ENCODE peak calls at places on chromosomes 12 and 14, in six cellular contexts. One of them, this sample, is unnamed.
A peak's percentile ranks its signal among the peaks of the same experiment; 100 is the strongest.

GRCh38 chr12:28035483-28035882 is 63.0 kb upstream of the PTHLH start:
- DNase-seq in HCT116: no peak
- DNase-seq in ascending aorta: no peak
- DNase-seq in IMR-90: peak; percentile 87
- DNase-seq in Panc1: peak; percentile 56
- DNase-seq in H1: no peak
- DNase-seq in this sample: no peak

GRCh38 chr14:49303952-49304516 is 282.1 kb downstream of the RPS29 start:
- DNase-seq in HCT116: no peak
- DNase-seq in ascending aorta: no peak
- DNase-seq in IMR-90: peak; percentile 13
- DNase-seq in Panc1: no peak
- DNase-seq in H1: peak; percentile 61
- DNase-seq in this sample: no peak

GRCh38 chr12:45425426-45425825 is 209.5 kb downstream of the ANO6 start:
- DNase-seq in HCT116: no peak
- DNase-seq in ascending aorta: no peak
- DNase-seq in IMR-90: peak; percentile 78
- DNase-seq in Panc1: no peak
- DNase-seq in H1: no peak
- DNase-seq in this sample: no peak

GRCh38 chr14:54606178-54606577 is 39.2 kb downstream of the SAMD4A start:
- DNase-seq in HCT116: no peak
- DNase-seq in ascending aorta: no peak
- DNase-seq in IMR-90: no peak
- DNase-seq in Panc1: no peak
- DNase-seq in H1: no peak
- DNase-seq in this sample: peak; percentile 51

GRCh38 chr12:67394600-67394999 is 125.4 kb downstream of the CAND1 start:
- DNase-seq in HCT116: no peak
- DNase-seq in ascending aorta: no peak
- DNase-seq in IMR-90: peak; percentile 57
- DNase-seq in Panc1: no peak
- DNase-seq in H1: no peak
- DNase-seq in this sample: no peak

GRCh38 chr12:57456145-57456700 is 1.1 kb downstream of the INHBE start:
- DNase-seq in HCT116: no peak
- DNase-seq in ascending aorta: no peak
- DNase-seq in IMR-90: peak; percentile 44
- DNase-seq in Panc1: no peak
- DNase-seq in H1: peak; percentile 80
- DNase-seq in this sample: no peak

GRCh38 chr14:37197421-37198272 is at the start of gene MIPOL1:
- DNase-seq in HCT116: peak; percentile 68
- DNase-seq in ascending aorta: peak; percentile 18
- DNase-seq in IMR-90: peak; percentile 90
- DNase-seq in Panc1: no peak
- DNase-seq in H1: peak; percentile 83
- DNase-seq in this sample: peak; percentile 88

GRCh38 chr12:130706885-130707570 is 9.1 kb downstream of the RIMBP2 start:
- DNase-seq in HCT116: no peak
- DNase-seq in ascending aorta: no peak
- DNase-seq in IMR-90: no peak
- DNase-seq in Panc1: no peak
- DNase-seq in H1: peak; percentile 36
- DNase-seq in this sample: no peak

GRCh38 chr12:122097641-122098364 is 19.2 kb downstream of the MLXIP start:
- DNase-seq in HCT116: no peak
- DNase-seq in ascending aorta: no peak
- DNase-seq in IMR-90: peak; percentile 44
- DNase-seq in Panc1: no peak
- DNase-seq in H1: no peak
- DNase-seq in this sample: peak; percentile 88

GRCh38 chr14:77105118-77105517 is 7.1 kb downstream of the CIPC start:
- DNase-seq in HCT116: no peak
- DNase-seq in ascending aorta: no peak
- DNase-seq in IMR-90: no peak
- DNase-seq in Panc1: no peak
- DNase-seq in H1: no peak
- DNase-seq in this sample: no peak

GRCh38 chr12:129049917-129050316 is 196.6 kb downstream of the GLT1D1 start:
- DNase-seq in HCT116: no peak
- DNase-seq in ascending aorta: no peak
- DNase-seq in IMR-90: no peak
- DNase-seq in Panc1: no peak
- DNase-seq in H1: no peak
- DNase-seq in this sample: no peak

GRCh38 chr12:121299662-121300061 is 3.2 kb upstream of the CAMKK2 start:
- DNase-seq in HCT116: no peak
- DNase-seq in ascending aorta: no peak
- DNase-seq in IMR-90: no peak
- DNase-seq in Panc1: no peak
- DNase-seq in H1: no peak
- DNase-seq in this sample: no peak

GRCh38 chr14:66066991-66067788 is 419.0 kb upstream of the CCDC196 start:
- DNase-seq in HCT116: no peak
- DNase-seq in ascending aorta: no peak
- DNase-seq in IMR-90: no peak
- DNase-seq in Panc1: no peak
- DNase-seq in H1: no peak
- DNase-seq in this sample: no peak

GRCh38 chr12:110741795-110742717 is 635 bp downstream of the PPP1CC start:
- DNase-seq in HCT116: no peak
- DNase-seq in ascending aorta: no peak
- DNase-seq in IMR-90: peak; percentile 42
- DNase-seq in Panc1: no peak
- DNase-seq in H1: no peak
- DNase-seq in this sample: peak; percentile 56

GRCh38 chr14:62592877-62593276 is 452.4 kb downstream of the KCNH5 start:
- DNase-seq in HCT116: no peak
- DNase-seq in ascending aorta: no peak
- DNase-seq in IMR-90: peak; percentile 39
- DNase-seq in Panc1: no peak
- DNase-seq in H1: no peak
- DNase-seq in this sample: no peak

GRCh38 chr12:113186033-113186365 is 478 bp downstream of the RITA1 start:
- DNase-seq in HCT116: no peak
- DNase-seq in ascending aorta: no peak
- DNase-seq in IMR-90: peak; percentile 18
- DNase-seq in Panc1: no peak
- DNase-seq in H1: no peak
- DNase-seq in this sample: no peak

GRCh38 chr12:65539062-65539461 is 260.6 kb downstream of the MSRB3 start:
- DNase-seq in HCT116: no peak
- DNase-seq in ascending aorta: no peak
- DNase-seq in IMR-90: no peak
- DNase-seq in Panc1: no peak
- DNase-seq in H1: no peak
- DNase-seq in this sample: no peak

GRCh38 chr14:72256055-72256454 is 323.8 kb downstream of the RGS6 start:
- DNase-seq in HCT116: peak; percentile 10
- DNase-seq in ascending aorta: no peak
- DNase-seq in IMR-90: no peak
- DNase-seq in Panc1: no peak
- DNase-seq in H1: no peak
- DNase-seq in this sample: no peak

GRCh38 chr12:116996058-116996457 is 85.3 kb downstream of the FBXW8 start:
- DNase-seq in HCT116: no peak
- DNase-seq in ascending aorta: no peak
- DNase-seq in IMR-90: no peak
- DNase-seq in Panc1: no peak
- DNase-seq in H1: no peak
- DNase-seq in this sample: no peak

GRCh38 chr12:57751788-57752667 is at the start of gene CDK4:
- DNase-seq in HCT116: peak; percentile 99
- DNase-seq in ascending aorta: peak; percentile 99
- DNase-seq in IMR-90: peak; percentile 100
- DNase-seq in Panc1: peak; percentile 97
- DNase-seq in H1: peak; percentile 99
- DNase-seq in this sample: peak; percentile 99

GRCh38 chr14:90429764-90430163 is 32.9 kb downstream of the CALM1 start:
- DNase-seq in HCT116: no peak
- DNase-seq in ascending aorta: no peak
- DNase-seq in IMR-90: no peak
- DNase-seq in Panc1: no peak
- DNase-seq in H1: no peak
- DNase-seq in this sample: no peak

GRCh38 chr12:92640686-92641085 is 62.1 kb upstream of the PLEKHG7 start:
- DNase-seq in HCT116: no peak
- DNase-seq in ascending aorta: no peak
- DNase-seq in IMR-90: peak; percentile 35
- DNase-seq in Panc1: no peak
- DNase-seq in H1: no peak
- DNase-seq in this sample: no peak

DNA sequence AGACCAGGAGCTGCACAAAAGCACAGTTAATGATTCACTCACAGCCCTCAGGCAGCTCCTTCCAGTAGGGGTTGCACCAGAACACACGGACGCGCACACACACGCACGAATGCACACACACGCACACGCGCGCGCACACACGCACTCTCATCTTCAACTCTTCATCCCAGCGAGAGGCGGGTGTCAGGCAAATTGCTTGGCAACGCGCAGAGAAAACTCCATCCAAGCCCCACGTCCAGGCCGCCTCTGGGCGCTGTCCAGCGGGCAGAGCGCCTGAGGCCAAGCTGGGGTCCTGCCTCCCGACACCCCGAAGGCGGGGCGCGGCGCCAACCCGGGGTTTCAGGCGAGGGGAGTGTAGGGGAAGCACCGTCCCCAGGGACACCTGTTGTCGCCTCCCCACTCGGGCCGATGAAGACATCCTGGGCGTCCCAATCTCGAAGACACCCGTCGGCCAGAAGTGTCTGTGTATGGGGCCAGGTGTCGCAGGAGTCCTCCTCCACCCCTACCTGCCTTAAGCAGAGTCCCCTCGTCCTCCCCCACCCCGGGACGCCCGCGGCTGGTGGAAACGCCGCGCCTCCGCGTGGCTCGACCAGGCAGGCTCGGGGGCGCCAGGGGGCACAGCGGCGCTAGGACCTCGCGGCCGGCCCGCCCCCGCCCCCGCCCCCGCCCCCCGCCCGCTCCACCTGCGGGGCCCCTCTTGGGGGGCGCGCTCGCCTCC is 35.6 kb upstream of the STON2 start:
- DNase-seq in HCT116: no peak
- DNase-seq in ascending aorta: no peak
- DNase-seq in IMR-90: peak; percentile 2
- DNase-seq in Panc1: no peak
- DNase-seq in H1: peak; percentile 79
- DNase-seq in this sample: peak; percentile 56
- H3K4me3 ChIP-seq in HCT116: peak overlapping the region; percentile 45
- H3K4me3 ChIP-seq in ascending aorta: peak overlapping the region; percentile 53
- H3K4me3 ChIP-seq in IMR-90: no peak overlapping the region
- H3K4me3 ChIP-seq in Panc1: peak overlapping the region; percentile 35
- H3K4me3 ChIP-seq in H1: peak overlapping the region; percentile 50
- H3K4me3 ChIP-seq in this sample: peak overlapping the region; percentile 67

GRCh38 chr12:48938805-48939204 is 13.5 kb upstream of the FKBP11 start:
- DNase-seq in HCT116: no peak
- DNase-seq in ascending aorta: no peak
- DNase-seq in IMR-90: no peak
- DNase-seq in Panc1: no peak
- DNase-seq in H1: no peak
- DNase-seq in this sample: no peak
- H3K36me3 ChIP-seq in HCT116: peaks cover 37% of the 10 kb centered on the region
- H3K36me3 ChIP-seq in ascending aorta: peaks cover 34% of the 10 kb centered on the region
- H3K36me3 ChIP-seq in IMR-90: peaks cover 50% of the 10 kb centered on the region
- H3K36me3 ChIP-seq in Panc1: peaks cover 9% of the 10 kb centered on the region
- H3K36me3 ChIP-seq in H1: peaks cover 37% of the 10 kb centered on the region
- H3K36me3 ChIP-seq in this sample: peaks cover 81% of the 10 kb centered on the region

GRCh38 chr12:115983226-115983798 is 294.2 kb downstream of the MED13L start:
- DNase-seq in HCT116: no peak
- DNase-seq in ascending aorta: no peak
- DNase-seq in IMR-90: no peak
- DNase-seq in Panc1: no peak
- DNase-seq in H1: peak; percentile 75
- DNase-seq in this sample: no peak
- TF ChIP-seq CTCF in HCT116: peak; percentile 26
- TF ChIP-seq CTCF in ascending aorta: peak; percentile 19
- TF ChIP-seq CTCF in IMR-90: peak; percentile 25
- TF ChIP-seq CTCF in Panc1: peak; percentile 79
- TF ChIP-seq CTCF in H1: peak; percentile 90
- TF ChIP-seq CTCF in this sample: peak; percentile 18

DNA sequence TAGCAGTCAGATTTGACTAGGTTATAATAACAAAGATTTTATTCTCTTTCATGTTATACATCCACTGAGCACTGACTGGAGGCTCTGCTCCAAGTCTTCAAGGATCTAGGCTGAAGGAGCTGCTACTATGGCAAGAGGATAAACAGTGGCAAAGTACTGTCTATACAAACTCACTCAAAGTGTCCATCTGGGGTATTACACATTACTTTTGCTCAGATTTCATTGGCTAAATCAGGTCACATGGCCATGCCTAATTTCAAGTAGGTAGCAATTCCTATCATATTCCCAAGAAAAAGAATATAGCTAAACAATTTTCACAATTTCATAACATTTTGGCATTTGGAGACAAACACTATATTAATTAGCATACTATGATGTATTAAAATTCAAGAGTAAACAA is 40.9 kb downstream of the CDK17 start:
- DNase-seq in HCT116: no peak
- DNase-seq in ascending aorta: no peak
- DNase-seq in IMR-90: no peak
- DNase-seq in Panc1: no peak
- DNase-seq in H1: no peak
- DNase-seq in this sample: no peak
- H3K4me3 ChIP-seq in HCT116: no peak overlapping the region
- H3K4me3 ChIP-seq in ascending aorta: no peak overlapping the region
- H3K4me3 ChIP-seq in IMR-90: no peak overlapping the region
- H3K4me3 ChIP-seq in Panc1: no peak overlapping the region
- H3K4me3 ChIP-seq in H1: no peak overlapping the region
- H3K4me3 ChIP-seq in this sample: no peak overlapping the region